ENCODE peak calls at places on chromosome 20, in six cellular contexts. One of them, this sample, is unnamed.

GRCh38 chr20:50913976-50914375 is 17.3 kb downstream of the ADNP start:
- DNase-seq in thoracic aorta: no peak
- DNase-seq in heart left ventricle: no peak
- DNase-seq in IMR-90: peak
- DNase-seq in stomach: no peak
- DNase-seq in prostate gland: no peak
- DNase-seq in this sample: no peak

GRCh38 chr20:46990017-46990810 is 95.6 kb downstream of the EYA2 start:
- DNase-seq in IMR-90: no peak
- DNase-seq in prostate gland: peak
- DNase-seq in stomach: no peak
- DNase-seq in heart left ventricle: no peak
- DNase-seq in thoracic aorta: no peak
- DNase-seq in this sample: peak

GRCh38 chr20:17625246-17626051 is 55.6 kb downstream of the DSTN start:
- DNase-seq in heart left ventricle: peak
- DNase-seq in IMR-90: no peak
- DNase-seq in stomach: no peak
- DNase-seq in thoracic aorta: no peak
- DNase-seq in prostate gland: no peak
- DNase-seq in this sample: peak

GRCh38 chr20:4160761-4161305 is 145.5 kb upstream of the RNF24 start:
- DNase-seq in prostate gland: no peak
- DNase-seq in thoracic aorta: no peak
- DNase-seq in stomach: no peak
- DNase-seq in heart left ventricle: peak
- DNase-seq in IMR-90: peak
- DNase-seq in this sample: no peak

GRCh38 chr20:8183526-8183925 is 51.5 kb downstream of the PLCB1 start:
- DNase-seq in thoracic aorta: no peak
- DNase-seq in prostate gland: no peak
- DNase-seq in heart left ventricle: no peak
- DNase-seq in IMR-90: peak
- DNase-seq in stomach: no peak
- DNase-seq in this sample: no peak

GRCh38 chr20:46307139-46307998 is 929 bp downstream of the CDH22 start:
- DNase-seq in IMR-90: peak
- DNase-seq in stomach: peak
- DNase-seq in thoracic aorta: no peak
- DNase-seq in prostate gland: peak
- DNase-seq in heart left ventricle: peak
- DNase-seq in this sample: peak

GRCh38 chr20:22684072-22684762 is 99.8 kb upstream of the FOXA2 start:
- DNase-seq in stomach: peak
- DNase-seq in thoracic aorta: peak
- DNase-seq in IMR-90: peak
- DNase-seq in prostate gland: peak
- DNase-seq in heart left ventricle: peak
- DNase-seq in this sample: peak

GRCh38 chr20:33667245-33668086 is 723 bp downstream of the ACTL10 start:
- DNase-seq in thoracic aorta: no peak
- DNase-seq in IMR-90: peak
- DNase-seq in stomach: peak
- DNase-seq in heart left ventricle: peak
- DNase-seq in prostate gland: peak
- DNase-seq in this sample: peak

GRCh38 chr20:15760217-15760567 is 813.1 kb downstream of the KIF16B start:
- DNase-seq in stomach: no peak
- DNase-seq in heart left ventricle: no peak
- DNase-seq in prostate gland: no peak
- DNase-seq in thoracic aorta: no peak
- DNase-seq in IMR-90: no peak
- DNase-seq in this sample: no peak

GRCh38 chr20:19003759-19004336 is 190.3 kb downstream of the SCP2D1 start:
- DNase-seq in stomach: no peak
- DNase-seq in heart left ventricle: no peak
- DNase-seq in thoracic aorta: no peak
- DNase-seq in IMR-90: no peak
- DNase-seq in prostate gland: no peak
- DNase-seq in this sample: no peak

GRCh38 chr20:41580384-41580783 is 37.8 kb downstream of the CHD6 start:
- DNase-seq in prostate gland: no peak
- DNase-seq in IMR-90: no peak
- DNase-seq in heart left ventricle: no peak
- DNase-seq in stomach: no peak
- DNase-seq in thoracic aorta: no peak
- DNase-seq in this sample: no peak

GRCh38 chr20:35013421-35014411 is 58.0 kb downstream of the MYH7B start:
- DNase-seq in prostate gland: no peak
- DNase-seq in heart left ventricle: no peak
- DNase-seq in thoracic aorta: no peak
- DNase-seq in stomach: peak
- DNase-seq in IMR-90: no peak
- DNase-seq in this sample: no peak

GRCh38 chr20:48319943-48320584 is 507.7 kb downstream of the PREX1 start:
- DNase-seq in thoracic aorta: no peak
- DNase-seq in stomach: no peak
- DNase-seq in prostate gland: no peak
- DNase-seq in IMR-90: no peak
- DNase-seq in heart left ventricle: no peak
- DNase-seq in this sample: no peak

GRCh38 chr20:17909745-17910345 is 58.7 kb downstream of the SNX5 start:
- DNase-seq in heart left ventricle: no peak
- DNase-seq in prostate gland: no peak
- DNase-seq in stomach: no peak
- DNase-seq in IMR-90: no peak
- DNase-seq in thoracic aorta: no peak
- DNase-seq in this sample: no peak

GRCh38 chr20:24395151-24395550 is 74.3 kb upstream of the SYNDIG1 start:
- DNase-seq in stomach: no peak
- DNase-seq in IMR-90: no peak
- DNase-seq in thoracic aorta: no peak
- DNase-seq in heart left ventricle: no peak
- DNase-seq in prostate gland: no peak
- DNase-seq in this sample: no peak

GRCh38 chr20:51444922-51445438 is 97.5 kb downstream of the NFATC2 start:
- DNase-seq in thoracic aorta: no peak
- DNase-seq in IMR-90: no peak
- DNase-seq in heart left ventricle: peak
- DNase-seq in prostate gland: no peak
- DNase-seq in stomach: no peak
- DNase-seq in this sample: no peak

GRCh38 chr20:11429168-11429567 is 488.5 kb upstream of the BTBD3 start:
- DNase-seq in prostate gland: no peak
- DNase-seq in IMR-90: no peak
- DNase-seq in stomach: no peak
- DNase-seq in thoracic aorta: no peak
- DNase-seq in heart left ventricle: no peak
- DNase-seq in this sample: no peak

GRCh38 chr20:33554914-33555420 is 65.1 kb downstream of the CBFA2T2 start:
- DNase-seq in thoracic aorta: no peak
- DNase-seq in heart left ventricle: no peak
- DNase-seq in stomach: no peak
- DNase-seq in IMR-90: peak
- DNase-seq in prostate gland: peak
- DNase-seq in this sample: no peak

GRCh38 chr20:46388945-46389344 is 17.5 kb downstream of the ELMO2 start:
- DNase-seq in heart left ventricle: no peak
- DNase-seq in prostate gland: no peak
- DNase-seq in stomach: no peak
- DNase-seq in IMR-90: no peak
- DNase-seq in thoracic aorta: no peak
- DNase-seq in this sample: no peak

GRCh38 chr20:19628570-19629134 is 129.4 kb upstream of the RIN2 start:
- DNase-seq in thoracic aorta: no peak
- DNase-seq in heart left ventricle: no peak
- DNase-seq in stomach: peak
- DNase-seq in IMR-90: peak
- DNase-seq in prostate gland: peak
- DNase-seq in this sample: peak

GRCh38 chr20:14561733-14562132 is 224.3 kb upstream of the FLRT3 start:
- DNase-seq in thoracic aorta: no peak
- DNase-seq in heart left ventricle: no peak
- DNase-seq in IMR-90: peak
- DNase-seq in prostate gland: no peak
- DNase-seq in stomach: no peak
- DNase-seq in this sample: no peak

GRCh38 chr20:1528811-1529210 is 28.7 kb downstream of the SIRPD start:
- DNase-seq in IMR-90: peak
- DNase-seq in stomach: no peak
- DNase-seq in heart left ventricle: no peak
- DNase-seq in thoracic aorta: no peak
- DNase-seq in prostate gland: no peak
- DNase-seq in this sample: no peak

GRCh38 chr20:56628873-56629463 is at the start of gene TFAP2C:
- DNase-seq in stomach: peak
- DNase-seq in thoracic aorta: no peak
- DNase-seq in IMR-90: no peak
- DNase-seq in heart left ventricle: peak
- DNase-seq in prostate gland: peak
- DNase-seq in this sample: peak

GRCh38 chr20:58012731-58013510 is 215.5 kb downstream of the ANKRD60 start:
- DNase-seq in IMR-90: no peak
- DNase-seq in stomach: no peak
- DNase-seq in heart left ventricle: no peak
- DNase-seq in prostate gland: no peak
- DNase-seq in thoracic aorta: no peak
- DNase-seq in this sample: no peak

GRCh38 chr20:58010666-58011065 is 217.8 kb downstream of the ANKRD60 start:
- DNase-seq in heart left ventricle: no peak
- DNase-seq in IMR-90: no peak
- DNase-seq in thoracic aorta: no peak
- DNase-seq in prostate gland: no peak
- DNase-seq in stomach: no peak
- DNase-seq in this sample: peak

GRCh38 chr20:58011106-58011946 is 217.1 kb downstream of the ANKRD60 start:
- DNase-seq in stomach: no peak
- DNase-seq in IMR-90: no peak
- DNase-seq in prostate gland: no peak
- DNase-seq in heart left ventricle: no peak
- DNase-seq in thoracic aorta: no peak
- DNase-seq in this sample: peak

GRCh38 chr20:58010186-58010585 is 218.3 kb downstream of the ANKRD60 start:
- DNase-seq in heart left ventricle: no peak
- DNase-seq in prostate gland: no peak
- DNase-seq in thoracic aorta: no peak
- DNase-seq in stomach: no peak
- DNase-seq in IMR-90: no peak
- DNase-seq in this sample: peak

DNA sequence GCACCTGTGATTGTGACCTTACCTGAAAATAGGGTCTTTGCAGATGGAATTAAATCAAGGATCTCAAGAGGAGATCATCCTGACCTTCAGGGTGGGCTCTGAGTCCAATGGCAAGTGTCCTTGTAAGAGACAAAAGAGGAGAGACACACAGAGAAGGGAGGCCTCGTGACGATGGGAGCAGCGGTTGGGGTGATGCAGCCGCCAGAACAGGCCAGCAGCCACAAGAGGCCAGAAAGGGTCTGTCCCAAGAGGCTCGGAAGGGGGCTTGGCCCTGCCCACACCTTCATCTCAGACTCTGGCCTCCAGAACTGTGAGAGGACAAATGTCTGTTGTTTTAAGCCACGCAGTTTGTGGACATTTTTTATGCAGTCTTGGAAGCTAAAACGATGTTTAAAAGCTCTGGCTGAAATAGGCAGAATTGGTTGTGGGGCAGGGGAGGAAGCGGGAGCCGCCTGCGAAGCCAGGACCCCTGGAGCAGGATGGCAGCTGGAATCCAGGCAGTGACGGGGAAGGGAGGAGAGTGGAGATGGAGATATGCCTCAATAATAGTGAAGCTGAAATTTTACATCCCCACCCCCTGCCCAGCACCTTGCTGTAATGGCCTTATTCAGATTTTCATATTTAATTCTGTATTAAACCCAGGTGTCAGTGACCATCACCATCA is 216.4 kb downstream of the ANKRD60 start:
- DNase-seq in thoracic aorta: no peak
- DNase-seq in prostate gland: no peak
- DNase-seq in IMR-90: no peak
- DNase-seq in heart left ventricle: no peak
- DNase-seq in stomach: no peak
- DNase-seq in this sample: no peak
- H3K4me3 ChIP-seq in thoracic aorta: no peak
- H3K4me3 ChIP-seq in prostate gland: no peak
- H3K4me3 ChIP-seq in IMR-90: no peak
- H3K4me3 ChIP-seq in heart left ventricle: no peak
- H3K4me3 ChIP-seq in stomach: no peak
- H3K4me3 ChIP-seq in this sample: no peak

DNA sequence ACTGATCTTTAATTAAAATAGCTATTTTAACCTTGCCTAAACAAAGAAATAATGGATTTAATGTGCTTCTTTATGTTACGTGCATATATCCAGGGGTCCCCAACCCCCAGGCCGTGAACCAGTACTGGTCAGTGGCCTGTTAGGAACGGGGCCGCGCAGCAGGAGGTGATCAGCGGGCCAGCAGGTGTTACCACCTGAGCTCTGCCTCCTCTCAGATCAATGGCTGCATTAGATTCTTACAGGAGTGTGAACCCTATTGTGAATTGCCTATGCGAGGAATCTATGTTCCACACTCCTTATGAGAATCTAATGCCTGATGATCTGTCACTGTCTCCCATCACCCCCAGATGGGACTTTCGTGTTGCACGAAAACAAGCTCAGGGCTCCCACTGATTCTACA is 8.8 kb downstream of the CYP24A1 start:
- DNase-seq in stomach: no peak
- DNase-seq in prostate gland: no peak
- DNase-seq in heart left ventricle: no peak
- DNase-seq in thoracic aorta: no peak
- DNase-seq in IMR-90: no peak
- DNase-seq in this sample: no peak
- H3K4me3 ChIP-seq in stomach: no peak
- H3K4me3 ChIP-seq in prostate gland: no peak
- H3K4me3 ChIP-seq in heart left ventricle: no peak
- H3K4me3 ChIP-seq in thoracic aorta: no peak
- H3K4me3 ChIP-seq in IMR-90: no peak
- H3K4me3 ChIP-seq in this sample: no peak

DNA sequence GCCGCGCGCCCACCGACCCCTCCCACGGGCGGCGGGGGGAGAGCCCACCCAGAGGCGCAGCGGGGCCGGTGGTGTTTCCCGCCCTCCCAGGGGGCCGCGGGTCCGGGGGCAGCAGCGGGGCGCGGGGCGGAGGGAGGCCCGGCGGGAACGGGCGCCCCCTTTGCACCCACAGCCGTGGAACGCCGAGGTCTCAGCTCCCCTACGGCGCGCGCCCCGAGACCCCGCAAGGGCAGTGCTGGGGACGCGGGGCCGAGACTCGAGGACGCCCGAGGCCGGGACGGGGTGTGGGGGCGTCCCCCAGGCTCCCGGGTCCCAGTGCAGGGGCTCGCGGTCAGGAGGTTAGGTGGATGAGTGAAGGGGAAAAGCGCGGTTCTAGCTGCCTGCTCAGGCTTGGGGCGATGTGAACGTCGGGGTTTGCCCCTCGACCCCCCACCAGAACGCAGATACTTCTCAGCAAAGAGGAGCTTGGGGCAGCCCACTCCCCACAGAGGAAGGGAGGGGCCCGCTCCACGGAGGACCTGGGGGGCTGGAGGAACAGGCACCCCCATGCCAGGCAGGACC is 65.5 kb upstream of the BHLHE23 start:
- DNase-seq in heart left ventricle: peak
- DNase-seq in stomach: no peak
- DNase-seq in thoracic aorta: no peak
- DNase-seq in prostate gland: no peak
- DNase-seq in IMR-90: no peak
- DNase-seq in this sample: peak
- H3K4me3 ChIP-seq in heart left ventricle: no peak
- H3K4me3 ChIP-seq in stomach: no peak
- H3K4me3 ChIP-seq in thoracic aorta: no peak
- H3K4me3 ChIP-seq in prostate gland: no peak
- H3K4me3 ChIP-seq in IMR-90: no peak
- H3K4me3 ChIP-seq in this sample: no peak

GRCh38 chr20:38730989-38731737 is 6.9 kb downstream of the SLC32A1 start:
- DNase-seq in heart left ventricle: peak
- DNase-seq in stomach: peak
- DNase-seq in thoracic aorta: no peak
- DNase-seq in prostate gland: peak
- DNase-seq in IMR-90: peak
- DNase-seq in this sample: no peak
- H3K4me3 ChIP-seq in heart left ventricle: peak
- H3K4me3 ChIP-seq in stomach: peak
- H3K4me3 ChIP-seq in thoracic aorta: peak
- H3K4me3 ChIP-seq in prostate gland: no peak
- H3K4me3 ChIP-seq in IMR-90: no peak
- H3K4me3 ChIP-seq in this sample: no peak

This sample was measured in tibial artery.